ENCODE peak calls at places on chromosomes 13 and 19, in five cellular contexts. One of them, this sample, is unnamed.

GRCh38 chr19:17555929-17556813 is 722 bp downstream of the COLGALT1 start:
- DNase-seq in activated CD8-positive, alpha-beta memory T cell treated with anti-CD3 and anti-CD28 coated beads, Interleukin-2, amount 50 U/mL, for 48 hours: peak; percentile 75
- DNase-seq in HTR-8/SVneo: peak; percentile 44
- DNase-seq in mesenteric fat pad: no peak
- DNase-seq in COR-L47: no peak
- DNase-seq in this sample: peak; percentile 36

GRCh38 chr19:55245236-55245904 is 13.4 kb downstream of the PPP6R1 start:
- DNase-seq in activated CD8-positive, alpha-beta memory T cell treated with anti-CD3 and anti-CD28 coated beads, Interleukin-2, amount 50 U/mL, for 48 hours: no peak
- DNase-seq in HTR-8/SVneo: no peak
- DNase-seq in mesenteric fat pad: no peak
- DNase-seq in COR-L47: no peak
- DNase-seq in this sample: no peak

GRCh38 chr13:56736966-56737365 is 403.8 kb upstream of the PRR20A start:
- DNase-seq in activated CD8-positive, alpha-beta memory T cell treated with anti-CD3 and anti-CD28 coated beads, Interleukin-2, amount 50 U/mL, for 48 hours: no peak
- DNase-seq in HTR-8/SVneo: no peak
- DNase-seq in mesenteric fat pad: no peak
- DNase-seq in COR-L47: no peak
- DNase-seq in this sample: no peak

GRCh38 chr19:6501740-6502648 is at the start of gene TUBB4A:
- DNase-seq in activated CD8-positive, alpha-beta memory T cell treated with anti-CD3 and anti-CD28 coated beads, Interleukin-2, amount 50 U/mL, for 48 hours: peak; percentile 75
- DNase-seq in HTR-8/SVneo: peak; percentile 59
- DNase-seq in mesenteric fat pad: no peak
- DNase-seq in COR-L47: no peak
- DNase-seq in this sample: peak; percentile 75

GRCh38 chr13:79811170-79811569 is 330.2 kb downstream of the NDFIP2 start:
- DNase-seq in activated CD8-positive, alpha-beta memory T cell treated with anti-CD3 and anti-CD28 coated beads, Interleukin-2, amount 50 U/mL, for 48 hours: no peak
- DNase-seq in HTR-8/SVneo: no peak
- DNase-seq in mesenteric fat pad: no peak
- DNase-seq in COR-L47: no peak
- DNase-seq in this sample: no peak

GRCh38 chr19:2719910-2720776 is 1.0 kb downstream of the DIRAS1 start:
- DNase-seq in activated CD8-positive, alpha-beta memory T cell treated with anti-CD3 and anti-CD28 coated beads, Interleukin-2, amount 50 U/mL, for 48 hours: no peak
- DNase-seq in HTR-8/SVneo: no peak
- DNase-seq in mesenteric fat pad: no peak
- DNase-seq in COR-L47: no peak
- DNase-seq in this sample: peak; percentile 72

GRCh38 chr19:15828121-15828620 is 12.7 kb upstream of the OR10H1 start:
- DNase-seq in activated CD8-positive, alpha-beta memory T cell treated with anti-CD3 and anti-CD28 coated beads, Interleukin-2, amount 50 U/mL, for 48 hours: no peak
- DNase-seq in HTR-8/SVneo: no peak
- DNase-seq in mesenteric fat pad: no peak
- DNase-seq in COR-L47: no peak
- DNase-seq in this sample: no peak

GRCh38 chr19:55640043-55640576 is 692 bp upstream of the ZNF580 start:
- DNase-seq in activated CD8-positive, alpha-beta memory T cell treated with anti-CD3 and anti-CD28 coated beads, Interleukin-2, amount 50 U/mL, for 48 hours: peak; percentile 85
- DNase-seq in HTR-8/SVneo: no peak
- DNase-seq in mesenteric fat pad: no peak
- DNase-seq in COR-L47: peak; percentile 59
- DNase-seq in this sample: no peak

GRCh38 chr19:2603320-2603719 is 99.2 kb downstream of the GNG7 start:
- DNase-seq in activated CD8-positive, alpha-beta memory T cell treated with anti-CD3 and anti-CD28 coated beads, Interleukin-2, amount 50 U/mL, for 48 hours: peak; percentile 43
- DNase-seq in HTR-8/SVneo: no peak
- DNase-seq in mesenteric fat pad: no peak
- DNase-seq in COR-L47: no peak
- DNase-seq in this sample: no peak

GRCh38 chr19:13103961-13104847 is 1.5 kb upstream of the LYL1 start:
- DNase-seq in activated CD8-positive, alpha-beta memory T cell treated with anti-CD3 and anti-CD28 coated beads, Interleukin-2, amount 50 U/mL, for 48 hours: peak; percentile 91
- DNase-seq in HTR-8/SVneo: no peak
- DNase-seq in mesenteric fat pad: no peak
- DNase-seq in COR-L47: no peak
- DNase-seq in this sample: no peak

GRCh38 chr19:47691782-47692181 is 21.4 kb upstream of the EHD2 start:
- DNase-seq in activated CD8-positive, alpha-beta memory T cell treated with anti-CD3 and anti-CD28 coated beads, Interleukin-2, amount 50 U/mL, for 48 hours: no peak
- DNase-seq in HTR-8/SVneo: no peak
- DNase-seq in mesenteric fat pad: no peak
- DNase-seq in COR-L47: no peak
- DNase-seq in this sample: no peak

GRCh38 chr13:94195715-94196114 is 283.8 kb downstream of the DCT start:
- DNase-seq in activated CD8-positive, alpha-beta memory T cell treated with anti-CD3 and anti-CD28 coated beads, Interleukin-2, amount 50 U/mL, for 48 hours: no peak
- DNase-seq in HTR-8/SVneo: peak; percentile 12
- DNase-seq in mesenteric fat pad: no peak
- DNase-seq in COR-L47: no peak
- DNase-seq in this sample: no peak

GRCh38 chr19:52635786-52636570 is 2.2 kb downstream of the ZNF83 start:
- DNase-seq in activated CD8-positive, alpha-beta memory T cell treated with anti-CD3 and anti-CD28 coated beads, Interleukin-2, amount 50 U/mL, for 48 hours: no peak
- DNase-seq in HTR-8/SVneo: no peak
- DNase-seq in mesenteric fat pad: no peak
- DNase-seq in COR-L47: no peak
- DNase-seq in this sample: no peak

GRCh38 chr19:19304186-19304975 is 15.9 kb downstream of the SUGP1 start:
- DNase-seq in activated CD8-positive, alpha-beta memory T cell treated with anti-CD3 and anti-CD28 coated beads, Interleukin-2, amount 50 U/mL, for 48 hours: no peak
- DNase-seq in HTR-8/SVneo: no peak
- DNase-seq in mesenteric fat pad: no peak
- DNase-seq in COR-L47: no peak
- DNase-seq in this sample: peak; percentile 35

GRCh38 chr13:99766641-99767045 is 204.9 kb downstream of the ZIC5 start:
- DNase-seq in activated CD8-positive, alpha-beta memory T cell treated with anti-CD3 and anti-CD28 coated beads, Interleukin-2, amount 50 U/mL, for 48 hours: no peak
- DNase-seq in HTR-8/SVneo: no peak
- DNase-seq in mesenteric fat pad: no peak
- DNase-seq in COR-L47: peak; percentile 37
- DNase-seq in this sample: no peak

GRCh38 chr19:47106819-47107200 is 6.8 kb downstream of the ZC3H4 start:
- DNase-seq in activated CD8-positive, alpha-beta memory T cell treated with anti-CD3 and anti-CD28 coated beads, Interleukin-2, amount 50 U/mL, for 48 hours: no peak
- DNase-seq in HTR-8/SVneo: no peak
- DNase-seq in mesenteric fat pad: no peak
- DNase-seq in COR-L47: no peak
- DNase-seq in this sample: no peak

GRCh38 chr13:45370922-45371406 is 30.0 kb upstream of the TPT1 start:
- DNase-seq in activated CD8-positive, alpha-beta memory T cell treated with anti-CD3 and anti-CD28 coated beads, Interleukin-2, amount 50 U/mL, for 48 hours: peak; percentile 83
- DNase-seq in HTR-8/SVneo: peak; percentile 69
- DNase-seq in mesenteric fat pad: peak; percentile 91
- DNase-seq in COR-L47: no peak
- DNase-seq in this sample: no peak

GRCh38 chr13:110331362-110331761 is 24.3 kb downstream of the COL4A2 start:
- DNase-seq in activated CD8-positive, alpha-beta memory T cell treated with anti-CD3 and anti-CD28 coated beads, Interleukin-2, amount 50 U/mL, for 48 hours: no peak
- DNase-seq in HTR-8/SVneo: no peak
- DNase-seq in mesenteric fat pad: peak; percentile 79
- DNase-seq in COR-L47: no peak
- DNase-seq in this sample: no peak

GRCh38 chr13:51278426-51279130 is 56.4 kb downstream of the FAM124A start:
- DNase-seq in activated CD8-positive, alpha-beta memory T cell treated with anti-CD3 and anti-CD28 coated beads, Interleukin-2, amount 50 U/mL, for 48 hours: no peak
- DNase-seq in HTR-8/SVneo: no peak
- DNase-seq in mesenteric fat pad: no peak
- DNase-seq in COR-L47: peak; percentile 42
- DNase-seq in this sample: no peak

GRCh38 chr13:44732503-44733098 is 156.5 kb upstream of the TSC22D1 start:
- DNase-seq in activated CD8-positive, alpha-beta memory T cell treated with anti-CD3 and anti-CD28 coated beads, Interleukin-2, amount 50 U/mL, for 48 hours: no peak
- DNase-seq in HTR-8/SVneo: no peak
- DNase-seq in mesenteric fat pad: no peak
- DNase-seq in COR-L47: no peak
- DNase-seq in this sample: no peak

GRCh38 chr13:74128171-74128767 is 5.9 kb downstream of the KLF12 start:
- DNase-seq in activated CD8-positive, alpha-beta memory T cell treated with anti-CD3 and anti-CD28 coated beads, Interleukin-2, amount 50 U/mL, for 48 hours: no peak
- DNase-seq in HTR-8/SVneo: no peak
- DNase-seq in mesenteric fat pad: no peak
- DNase-seq in COR-L47: no peak
- DNase-seq in this sample: no peak

GRCh38 chr19:18483119-18483518 is 38.8 kb downstream of the ELL start:
- DNase-seq in activated CD8-positive, alpha-beta memory T cell treated with anti-CD3 and anti-CD28 coated beads, Interleukin-2, amount 50 U/mL, for 48 hours: no peak
- DNase-seq in HTR-8/SVneo: no peak
- DNase-seq in mesenteric fat pad: no peak
- DNase-seq in COR-L47: peak; percentile 61
- DNase-seq in this sample: no peak

GRCh38 chr13:96527497-96527896 is 437.6 kb downstream of the HS6ST3 start:
- DNase-seq in activated CD8-positive, alpha-beta memory T cell treated with anti-CD3 and anti-CD28 coated beads, Interleukin-2, amount 50 U/mL, for 48 hours: no peak
- DNase-seq in HTR-8/SVneo: no peak
- DNase-seq in mesenteric fat pad: no peak
- DNase-seq in COR-L47: no peak
- DNase-seq in this sample: no peak

GRCh38 chr19:3283246-3283751 is 58.8 kb downstream of the CELF5 start:
- DNase-seq in activated CD8-positive, alpha-beta memory T cell treated with anti-CD3 and anti-CD28 coated beads, Interleukin-2, amount 50 U/mL, for 48 hours: no peak
- DNase-seq in HTR-8/SVneo: no peak
- DNase-seq in mesenteric fat pad: no peak
- DNase-seq in COR-L47: no peak
- DNase-seq in this sample: no peak

GRCh38 chr13:44735806-44736205 is 159.7 kb upstream of the TSC22D1 start:
- DNase-seq in activated CD8-positive, alpha-beta memory T cell treated with anti-CD3 and anti-CD28 coated beads, Interleukin-2, amount 50 U/mL, for 48 hours: no peak
- DNase-seq in HTR-8/SVneo: no peak
- DNase-seq in mesenteric fat pad: no peak
- DNase-seq in COR-L47: no peak
- DNase-seq in this sample: no peak

GRCh38 chr13:110008816-110009215 is 222.4 kb upstream of the IRS2 start:
- DNase-seq in activated CD8-positive, alpha-beta memory T cell treated with anti-CD3 and anti-CD28 coated beads, Interleukin-2, amount 50 U/mL, for 48 hours: no peak
- DNase-seq in HTR-8/SVneo: no peak
- DNase-seq in mesenteric fat pad: no peak
- DNase-seq in COR-L47: no peak
- DNase-seq in this sample: no peak

GRCh38 chr19:4719499-4719866 is 4.2 kb downstream of the DPP9 start:
- DNase-seq in activated CD8-positive, alpha-beta memory T cell treated with anti-CD3 and anti-CD28 coated beads, Interleukin-2, amount 50 U/mL, for 48 hours: no peak
- DNase-seq in HTR-8/SVneo: no peak
- DNase-seq in mesenteric fat pad: no peak
- DNase-seq in COR-L47: no peak
- DNase-seq in this sample: no peak

GRCh38 chr13:77143325-77143907 is 116.5 kb upstream of the FBXL3 start:
- DNase-seq in activated CD8-positive, alpha-beta memory T cell treated with anti-CD3 and anti-CD28 coated beads, Interleukin-2, amount 50 U/mL, for 48 hours: no peak
- DNase-seq in HTR-8/SVneo: no peak
- DNase-seq in mesenteric fat pad: no peak
- DNase-seq in COR-L47: no peak
- DNase-seq in this sample: no peak

GRCh38 chr13:38394777-38395504 is 45.3 kb downstream of the UFM1 start:
- DNase-seq in activated CD8-positive, alpha-beta memory T cell treated with anti-CD3 and anti-CD28 coated beads, Interleukin-2, amount 50 U/mL, for 48 hours: no peak
- DNase-seq in HTR-8/SVneo: no peak
- DNase-seq in mesenteric fat pad: no peak
- DNase-seq in COR-L47: no peak
- DNase-seq in this sample: no peak

GRCh38 chr13:52414963-52415362 is 9.0 kb upstream of the THSD1 start:
- DNase-seq in activated CD8-positive, alpha-beta memory T cell treated with anti-CD3 and anti-CD28 coated beads, Interleukin-2, amount 50 U/mL, for 48 hours: no peak
- DNase-seq in HTR-8/SVneo: peak; percentile 42
- DNase-seq in mesenteric fat pad: no peak
- DNase-seq in COR-L47: no peak
- DNase-seq in this sample: no peak

This sample was measured in occipital lobe.